ENCODE peak calls at places on chromosomes 12 and 14, in four cellular contexts. E, B, C and H are unnamed samples.

GRCh38 chr14:56004323-56004722 is 113.9 kb upstream of the PELI2 start:
- DNase-seq in E (no peak), B (peak), C (no peak), H (no peak)

GRCh38 chr12:1170411-1170810 is 179.4 kb downstream of the ERC1 start:
- DNase-seq in E (no peak), B (no peak), C (no peak), H (no peak)

GRCh38 chr14:91484744-91485143 is 25.4 kb downstream of the PPP4R3A start:
- DNase-seq in E (peak), B (no peak), C (no peak), H (no peak)

GRCh38 chr12:123916729-123917128 is 55.9 kb downstream of the CCDC92 start:
- DNase-seq in E (no peak), B (peak), C (peak), H (no peak)

GRCh38 chr12:131057722-131058515 is 104.2 kb downstream of the ADGRD1 start:
- DNase-seq in E (no peak), B (no peak), C (no peak), H (no peak)

GRCh38 chr12:31204995-31205582 is 120.9 kb downstream of the SINHCAF start:
- DNase-seq in E (peak), B (peak), C (no peak), H (no peak)

GRCh38 chr12:100199023-100199346 is 1.6 kb upstream of the ACTR6 start:
- DNase-seq in E (no peak), B (no peak), C (no peak), H (no peak)

GRCh38 chr12:19021646-19022045 is 107.9 kb upstream of the PLEKHA5 start:
- DNase-seq in E (no peak), B (no peak), C (no peak), H (no peak)

GRCh38 chr12:120397827-120398563 is 29.0 kb upstream of the MSI1 start:
- DNase-seq in E (no peak), B (no peak), C (no peak), H (no peak)

GRCh38 chr12:6226002-6226700 is 26.0 kb downstream of the CD9 start:
- DNase-seq in E (no peak), B (peak), C (no peak), H (no peak)

GRCh38 chr14:64218344-64219240 is 75.6 kb downstream of the ESR2 start:
- DNase-seq in E (peak), B (no peak), C (no peak), H (no peak)

GRCh38 chr12:93624595-93625294 is 52.3 kb downstream of the SOCS2 start:
- DNase-seq in E (peak), B (peak), C (no peak), H (no peak)

GRCh38 chr12:70178038-70178437 is 65.2 kb upstream of the CNOT2 start:
- DNase-seq in E (no peak), B (peak), C (no peak), H (no peak)

GRCh38 chr14:44846232-44846824 is 115.4 kb downstream of the KLHL28 start:
- DNase-seq in E (peak), B (peak), C (no peak), H (peak)

GRCh38 chr12:88448337-88448944 is 131.8 kb downstream of the KITLG start:
- DNase-seq in E (no peak), B (no peak), C (no peak), H (no peak)

GRCh38 chr12:52794479-52795331 is 1.2 kb downstream of the KRT3 start:
- DNase-seq in E (no peak), B (peak), C (no peak), H (no peak)

GRCh38 chr12:57235728-57236131 is 6.2 kb downstream of the SHMT2 start:
- DNase-seq in E (no peak), B (no peak), C (no peak), H (no peak)

GRCh38 chr12:9813821-9814798 is 13.2 kb upstream of the KLRF1 start:
- DNase-seq in E (peak), B (peak), C (peak), H (peak)

GRCh38 chr12:69500631-69501030 is 30.4 kb downstream of the FRS2 start:
- DNase-seq in E (no peak), B (peak), C (no peak), H (no peak)

GRCh38 chr12:94134226-94134795 is 14.1 kb upstream of the PLXNC1 start:
- DNase-seq in E (peak), B (peak), C (no peak), H (peak)

GRCh38 chr12:48198619-48198973 is 4.5 kb downstream of the OR10AD1 start:
- DNase-seq in E (peak), B (no peak), C (peak), H (no peak)

GRCh38 chr12:88411689-88412088 is 168.6 kb downstream of the KITLG start:
- DNase-seq in E (no peak), B (no peak), C (no peak), H (no peak)

GRCh38 chr12:119005832-119006360 is 24.6 kb downstream of the SRRM4 start:
- DNase-seq in E (no peak), B (no peak), C (no peak), H (no peak)

GRCh38 chr12:45756666-45757065 is 27.2 kb downstream of the ARID2 start:
- DNase-seq in E (no peak), B (no peak), C (no peak), H (no peak)

GRCh38 chr12:13036881-13037280 is 7.3 kb upstream of the FAM234B start:
- DNase-seq in E (no peak), B (no peak), C (no peak), H (no peak)

GRCh38 chr14:104355101-104355691 is 216.8 kb downstream of the KIF26A start:
- DNase-seq in E (no peak), B (no peak), C (no peak), H (no peak)

GRCh38 chr14:92880851-92881250 is 42.1 kb upstream of the CHGA start:
- DNase-seq in E (no peak), B (peak), C (no peak), H (no peak)

GRCh38 chr12:18345021-18345735 is 83.9 kb downstream of the PIK3C2G start:
- DNase-seq in E (no peak), B (peak), C (no peak), H (no peak)

GRCh38 chr12:106179086-106179485 is 40.3 kb upstream of the NUAK1 start:
- DNase-seq in E (no peak), B (peak), C (no peak), H (no peak)

GRCh38 chr14:96058606-96059200 is 19.5 kb downstream of the C14orf132 start:
- DNase-seq in E (no peak), B (no peak), C (no peak), H (no peak)

GRCh38 chr12:3604281-3604680 is 113.3 kb downstream of the PRMT8 start:
- DNase-seq in E (no peak), B (no peak), C (no peak), H (no peak)

GRCh38 chr12:4894019-4894418 is 15.7 kb upstream of the KCNA1 start:
- DNase-seq in E (no peak), B (no peak), C (no peak), H (no peak)

GRCh38 chr12:4900327-4900726 is 9.4 kb upstream of the KCNA1 start:
- DNase-seq in E (no peak), B (peak), C (no peak), H (no peak)

GRCh38 chr12:4899361-4899760 is 10.3 kb upstream of the KCNA1 start:
- DNase-seq in E (peak), B (no peak), C (no peak), H (no peak)
- TF ChIP-seq CTCF in E (no peak), B (peak), C (no peak), H (no peak)

GRCh38 chr14:27605298-27605697 is 1007.5 kb upstream of the NOVA1 start:
- DNase-seq in E (no peak), B (no peak), C (no peak), H (no peak)

GRCh38 chr14:27613102-27613501 is 1015.3 kb upstream of the NOVA1 start:
- DNase-seq in E (no peak), B (no peak), C (no peak), H (no peak)

GRCh38 chr14:27608377-27608776 is 1010.5 kb upstream of the NOVA1 start:
- DNase-seq in E (no peak), B (no peak), C (no peak), H (no peak)
- TF ChIP-seq CTCF in E (no peak), B (no peak), C (no peak), H (no peak)

DNA sequence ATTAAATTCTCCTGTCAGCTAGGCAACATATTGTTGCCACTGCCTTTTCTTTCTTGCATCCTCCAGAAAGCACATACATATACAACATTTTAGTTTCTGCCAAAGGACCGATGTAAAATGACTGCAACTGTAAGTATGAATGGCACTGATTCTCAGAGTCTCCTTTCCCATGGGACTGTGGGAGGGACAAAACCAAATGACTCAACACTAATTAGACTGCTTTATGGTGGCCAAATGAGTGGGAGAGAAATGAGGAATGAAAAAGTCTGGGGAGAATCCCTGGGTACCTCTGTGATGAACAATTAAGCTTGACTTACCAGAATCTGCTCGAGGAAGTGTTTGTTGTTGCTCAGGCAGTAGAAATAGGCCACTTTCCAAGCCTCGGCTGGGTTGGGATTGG is 10.2 kb downstream of the ZFYVE26 start:
- DNase-seq in E (no peak), B (peak), C (no peak), H (no peak)
- TF ChIP-seq CTCF in E (no peak), B (no peak), C (no peak), H (no peak)

GRCh38 chr12:75613981-75614380 is 102.6 kb upstream of the KRR1 start:
- DNase-seq in E (no peak), B (peak), C (no peak), H (no peak)

GRCh38 chr12:75606921-75607320 is 95.5 kb upstream of the KRR1 start:
- DNase-seq in E (no peak), B (no peak), C (no peak), H (no peak)

GRCh38 chr12:75606146-75606545 is 94.7 kb upstream of the KRR1 start:
- DNase-seq in E (no peak), B (peak), C (no peak), H (no peak)

DNA sequence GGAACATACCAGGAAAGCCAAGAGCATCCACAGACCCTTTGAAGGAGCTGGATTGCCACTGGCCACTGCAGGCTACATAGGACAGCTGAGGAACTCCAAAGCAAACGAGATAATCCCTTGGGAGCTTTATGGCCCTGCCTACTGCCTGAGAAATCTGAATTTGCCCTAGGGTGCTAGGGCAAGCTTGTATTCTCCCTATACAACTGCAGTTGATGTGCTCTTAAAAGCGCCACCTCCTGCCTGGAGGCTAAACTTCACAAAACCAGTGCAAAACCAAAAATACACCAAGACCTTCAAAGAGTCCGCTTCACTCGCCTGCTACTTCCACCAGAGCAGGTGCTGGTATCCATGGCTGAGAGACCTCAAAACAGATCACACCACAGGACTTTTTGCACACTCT is 99.6 kb upstream of the KRR1 start:
- DNase-seq in E (no peak), B (no peak), C (no peak), H (no peak)
- TF ChIP-seq CTCF in E (no peak), B (no peak), C (no peak), H (no peak)